ENCODE peak calls at places on chromosomes 2 and 18, in nine cellular contexts. D is fibroblast of pulmonary artery, G is NCI-H187 treated with DMSO at 0.1 percent for 48 hours, T is cardiac muscle cell, X is NCI-H1105, H is type B pancreatic cell, Y is SHP77, M is transverse colon, J is GM06990. N is an unnamed sample.

GRCh38 chr2:5694016-5694690 is 2.0 kb downstream of the SOX11 start:
- DNase-seq in Y (peak), X (peak), H (no peak), M (no peak), J (no peak), D (no peak), T (peak), G (no peak), N (no peak)

GRCh38 chr2:203871371-203871983 is 3.9 kb downstream of the CTLA4 start:
- DNase-seq in D (no peak), T (no peak), X (no peak), M (no peak), Y (no peak), G (no peak), H (no peak), J (peak), N (no peak)

GRCh38 chr2:85755122-85756027 is 1.6 kb downstream of the ATOH8 start:
- DNase-seq in Y (no peak), J (no peak), X (no peak), G (no peak), H (no peak), D (peak), T (no peak), M (no peak), N (no peak)

GRCh38 chr18:677951-678363 is 20.5 kb downstream of the TYMS start:
- DNase-seq in T (no peak), X (no peak), H (no peak), D (no peak), J (no peak), M (no peak), G (no peak), Y (no peak), N (no peak)

GRCh38 chr2:183248866-183249567 is 124.8 kb downstream of the NUP35 start:
- DNase-seq in M (no peak), G (no peak), H (no peak), D (peak), X (peak), Y (peak), J (peak), T (peak), N (peak)

GRCh38 chr2:64119369-64119768 is 24.9 kb downstream of the PELI1 start:
- DNase-seq in Y (no peak), H (no peak), T (no peak), M (no peak), D (no peak), G (no peak), X (no peak), J (no peak), N (no peak)

GRCh38 chr2:138294451-138294850 is 207.1 kb upstream of the SPOPL start:
- DNase-seq in X (no peak), J (no peak), Y (no peak), G (no peak), T (no peak), D (no peak), H (no peak), M (no peak), N (no peak)

GRCh38 chr2:33395660-33396249 is 80.7 kb upstream of the RASGRP3 start:
- DNase-seq in X (no peak), M (peak), J (no peak), T (peak), Y (no peak), D (peak), G (no peak), H (no peak), N (no peak)

GRCh38 chr2:98514879-98515570 is 70.4 kb downstream of the INPP4A start:
- DNase-seq in Y (peak), X (no peak), G (no peak), T (no peak), M (no peak), D (peak), J (no peak), H (peak), N (no peak)

GRCh38 chr2:53475766-53476165 is 291.8 kb upstream of the CHAC2 start:
- DNase-seq in H (no peak), D (no peak), G (no peak), M (no peak), X (no peak), T (no peak), Y (no peak), J (no peak), N (no peak)

GRCh38 chr2:219500135-219500534 is 1.4 kb downstream of the GMPPA start:
- DNase-seq in T (no peak), Y (no peak), G (no peak), D (no peak), X (no peak), J (no peak), H (no peak), M (no peak), N (no peak)

GRCh38 chr2:168662651-168663208 is 139.7 kb upstream of the NOSTRIN start:
- DNase-seq in D (no peak), H (no peak), Y (no peak), J (no peak), T (no peak), M (no peak), G (no peak), X (no peak), N (no peak)

GRCh38 chr2:162435676-162436075 is 91.7 kb downstream of the GCA start:
- DNase-seq in H (no peak), M (no peak), X (no peak), D (no peak), T (no peak), G (no peak), J (no peak), Y (no peak), N (no peak)

GRCh38 chr2:111117666-111118454 is 2.9 kb upstream of the BCL2L11 start:
- DNase-seq in D (peak), T (peak), M (peak), H (no peak), G (no peak), Y (no peak), X (no peak), J (peak), N (no peak)

GRCh38 chr18:74420926-74421325 is 36.2 kb downstream of the DIPK1C start:
- DNase-seq in H (no peak), T (no peak), J (no peak), G (no peak), D (no peak), Y (no peak), M (no peak), X (no peak), N (no peak)

GRCh38 chr2:112793449-112793978 is 9.2 kb upstream of the IL1A start:
- DNase-seq in G (no peak), T (no peak), J (peak), H (no peak), M (no peak), Y (no peak), X (no peak), D (peak), N (no peak)

GRCh38 chr2:30965085-30965484 is 157.8 kb upstream of the CAPN13 start:
- DNase-seq in T (no peak), Y (no peak), G (no peak), D (no peak), H (no peak), J (no peak), M (no peak), X (no peak), N (no peak)

GRCh38 chr18:5464241-5464640 is 79.6 kb downstream of the EPB41L3 start:
- DNase-seq in M (no peak), Y (no peak), T (no peak), D (peak), J (no peak), H (no peak), X (no peak), G (no peak), N (no peak)

GRCh38 chr2:22817197-22817596 is 567.8 kb upstream of the KLHL29 start:
- DNase-seq in H (no peak), M (no peak), Y (no peak), D (peak), G (no peak), J (no peak), X (no peak), T (no peak), N (no peak)

GRCh38 chr2:33069894-33070651 is 123.3 kb downstream of the LTBP1 start:
- DNase-seq in T (no peak), G (no peak), D (peak), M (no peak), Y (no peak), H (no peak), J (no peak), X (no peak), N (no peak)

GRCh38 chr2:85753525-85754312 is at the start of gene ATOH8:
- DNase-seq in M (peak), Y (peak), T (peak), H (no peak), G (no peak), J (peak), D (peak), X (peak), N (no peak)

GRCh38 chr2:168136392-168136977 is 110.9 kb downstream of the STK39 start:
- DNase-seq in H (no peak), G (no peak), M (no peak), J (peak), X (no peak), Y (no peak), T (no peak), D (peak), N (no peak)

GRCh38 chr2:226514895-226515294 is 284.7 kb downstream of the IRS1 start:
- DNase-seq in M (no peak), T (no peak), Y (no peak), X (no peak), G (no peak), H (no peak), D (no peak), J (no peak), N (no peak)